ENCODE peak calls at places on chromosomes 11 and 22, in eight cellular contexts. N is B cell; K is dermis blood vessel endothelial cell; R is left ventricle myocardium superior; M is AG10803; J is OCI-LY7; O is left ventricle myocardium inferior; I is activated CD4-positive, alpha-beta T cell treated with anti-CD3 and anti-CD28 coated beads for 48 hours. P is an unnamed sample.

GRCh38 chr11:66889974-66890373 is 33.1 kb downstream of the LRFN4 start:
- DNase-seq in O (no peak), M (no peak), K (no peak), N (no peak), I (no peak), J (no peak), R (no peak), P (no peak)

GRCh38 chr11:13174090-13174489 is 103.5 kb upstream of the BMAL1 start:
- DNase-seq in N (no peak), O (no peak), K (no peak), J (no peak), M (peak; percentile 27), I (no peak), R (no peak), P (no peak)

GRCh38 chr11:20566591-20567434 is 32.6 kb upstream of the SLC6A5 start:
- DNase-seq in M (no peak), J (no peak), N (no peak), I (no peak), K (no peak), O (no peak), R (no peak), P (no peak)

GRCh38 chr11:111575748-111576147 is 26.5 kb upstream of the SIK2 start:
- DNase-seq in R (no peak), I (no peak), M (no peak), J (no peak), N (no peak), K (no peak), O (no peak), P (no peak)

GRCh38 chr11:123454060-123454651 is 24.1 kb downstream of the GRAMD1B start:
- DNase-seq in J (no peak), R (no peak), N (no peak), M (no peak), O (no peak), K (peak; percentile 47), I (peak; percentile 84), P (no peak)

GRCh38 chr22:46401370-46401769 is 65.9 kb downstream of the TRMU start:
- DNase-seq in M (no peak), K (no peak), I (no peak), N (no peak), O (no peak), R (no peak), J (peak; percentile 15), P (no peak)

GRCh38 chr11:31045335-31045734 is 324.2 kb downstream of the DCDC1 start:
- DNase-seq in N (no peak), J (no peak), K (peak; percentile 1), O (no peak), I (no peak), R (no peak), M (peak; percentile 20), P (peak; percentile 7)

GRCh38 chr11:64923944-64924909 is at the start of gene PPP2R5B:
- DNase-seq in K (peak; percentile 94), N (peak; percentile 98), J (peak; percentile 90), R (peak; percentile 96), O (peak; percentile 95), M (peak; percentile 93), I (peak; percentile 90), P (peak; percentile 93)

GRCh38 chr11:126319374-126319740 is 15.5 kb downstream of the DCPS start:
- DNase-seq in M (peak; percentile 36), J (no peak), I (no peak), R (no peak), O (no peak), N (no peak), K (no peak), P (no peak)